ENCODE peak calls at places on chromosomes 2 and 18, in four cellular contexts. One of them, this sample, is unnamed.

GRCh38 chr2:237724811-237725478 is 73.6 kb upstream of the RBM44 start:
- DNase-seq in heart right ventricle: no peak
- DNase-seq in RWPE2: no peak
- DNase-seq in sigmoid colon: no peak
- DNase-seq in this sample: no peak

GRCh38 chr2:1600191-1601063 is 143.9 kb downstream of the PXDN start:
- DNase-seq in heart right ventricle: no peak
- DNase-seq in RWPE2: peak; percentile 28
- DNase-seq in sigmoid colon: no peak
- DNase-seq in this sample: no peak

GRCh38 chr2:54560146-54560881 is 104.2 kb downstream of the SPTBN1 start:
- DNase-seq in heart right ventricle: no peak
- DNase-seq in RWPE2: peak; percentile 65
- DNase-seq in sigmoid colon: peak; percentile 87
- DNase-seq in this sample: no peak

GRCh38 chr18:12007063-12007462 is 25.8 kb downstream of the IMPA2 start:
- DNase-seq in heart right ventricle: no peak
- DNase-seq in RWPE2: no peak
- DNase-seq in sigmoid colon: no peak
- DNase-seq in this sample: no peak

GRCh38 chr2:43225093-43225787 is 1.2 kb downstream of the ZFP36L2 start:
- DNase-seq in heart right ventricle: peak; percentile 55
- DNase-seq in RWPE2: peak; percentile 66
- DNase-seq in sigmoid colon: peak; percentile 87
- DNase-seq in this sample: peak; percentile 34

GRCh38 chr2:190431907-190432306 is 23.8 kb downstream of the MFSD6 start:
- DNase-seq in heart right ventricle: no peak
- DNase-seq in RWPE2: no peak
- DNase-seq in sigmoid colon: no peak
- DNase-seq in this sample: no peak

GRCh38 chr2:137829251-137829650 is 135.0 kb upstream of the HNMT start:
- DNase-seq in heart right ventricle: no peak
- DNase-seq in RWPE2: no peak
- DNase-seq in sigmoid colon: no peak
- DNase-seq in this sample: no peak

GRCh38 chr2:44131177-44131576 is 37.5 kb upstream of the PPM1B start:
- DNase-seq in heart right ventricle: no peak
- DNase-seq in RWPE2: no peak
- DNase-seq in sigmoid colon: no peak
- DNase-seq in this sample: no peak

GRCh38 chr2:230713331-230714121 is 884 bp downstream of the CAB39 start:
- DNase-seq in heart right ventricle: peak; percentile 39
- DNase-seq in RWPE2: no peak
- DNase-seq in sigmoid colon: peak; percentile 73
- DNase-seq in this sample: no peak

GRCh38 chr2:222919841-222920609 is 59.2 kb downstream of the ACSL3 start:
- DNase-seq in heart right ventricle: no peak
- DNase-seq in RWPE2: no peak
- DNase-seq in sigmoid colon: no peak
- DNase-seq in this sample: peak; percentile 88

GRCh38 chr2:229300814-229301213 is 29.7 kb upstream of the PID1 start:
- DNase-seq in heart right ventricle: no peak
- DNase-seq in RWPE2: no peak
- DNase-seq in sigmoid colon: no peak
- DNase-seq in this sample: no peak

GRCh38 chr2:201558232-201558631 is 85.1 kb downstream of the TMEM237 start:
- DNase-seq in heart right ventricle: no peak
- DNase-seq in RWPE2: no peak
- DNase-seq in sigmoid colon: no peak
- DNase-seq in this sample: no peak

GRCh38 chr2:178193496-178193822 is 853 bp upstream of the OSBPL6 start:
- DNase-seq in heart right ventricle: no peak
- DNase-seq in RWPE2: no peak
- DNase-seq in sigmoid colon: no peak
- DNase-seq in this sample: no peak

GRCh38 chr2:171807130-171807529 is 86.9 kb downstream of the SLC25A12 start:
- DNase-seq in heart right ventricle: no peak
- DNase-seq in RWPE2: no peak
- DNase-seq in sigmoid colon: no peak
- DNase-seq in this sample: peak; percentile 7

GRCh38 chr2:109028280-109028679 is 39.3 kb upstream of the EDAR start:
- DNase-seq in heart right ventricle: no peak
- DNase-seq in RWPE2: no peak
- DNase-seq in sigmoid colon: no peak
- DNase-seq in this sample: no peak

GRCh38 chr2:240252191-240252871 is 111.9 kb upstream of the OTOS start:
- DNase-seq in heart right ventricle: no peak
- DNase-seq in RWPE2: peak; percentile 45
- DNase-seq in sigmoid colon: peak; percentile 57
- DNase-seq in this sample: no peak

GRCh38 chr2:240347949-240348500 is 87.4 kb upstream of the GPC1 start:
- DNase-seq in heart right ventricle: no peak
- DNase-seq in RWPE2: no peak
- DNase-seq in sigmoid colon: peak; percentile 37
- DNase-seq in this sample: no peak

GRCh38 chr2:207141381-207141780 is 24.4 kb downstream of the KLF7 start:
- DNase-seq in heart right ventricle: no peak
- DNase-seq in RWPE2: no peak
- DNase-seq in sigmoid colon: no peak
- DNase-seq in this sample: no peak

GRCh38 chr2:11777066-11777782 is 30.8 kb downstream of the LPIN1 start:
- DNase-seq in heart right ventricle: no peak
- DNase-seq in RWPE2: no peak
- DNase-seq in sigmoid colon: peak; percentile 67
- DNase-seq in this sample: no peak

GRCh38 chr2:25341031-25341727 is 546 bp downstream of the DNMT3A start:
- DNase-seq in heart right ventricle: peak; percentile 51
- DNase-seq in RWPE2: no peak
- DNase-seq in sigmoid colon: no peak
- DNase-seq in this sample: no peak

GRCh38 chr2:20443276-20443920 is 3.5 kb upstream of the RHOB start:
- DNase-seq in heart right ventricle: no peak
- DNase-seq in RWPE2: no peak
- DNase-seq in sigmoid colon: peak; percentile 79
- DNase-seq in this sample: no peak

GRCh38 chr18:46333371-46334199 is 229.4 kb downstream of the HAUS1 start:
- DNase-seq in heart right ventricle: peak; percentile 64
- DNase-seq in RWPE2: peak; percentile 45
- DNase-seq in sigmoid colon: peak; percentile 56
- DNase-seq in this sample: no peak

GRCh38 chr2:112345030-112346027 is 69.9 kb downstream of the ZC3H6 start:
- DNase-seq in heart right ventricle: no peak
- DNase-seq in RWPE2: no peak
- DNase-seq in sigmoid colon: no peak
- DNase-seq in this sample: no peak

GRCh38 chr18:37261988-37262387 is 303.6 kb downstream of the CELF4 start:
- DNase-seq in heart right ventricle: no peak
- DNase-seq in RWPE2: peak; percentile 23
- DNase-seq in sigmoid colon: no peak
- DNase-seq in this sample: no peak

GRCh38 chr2:239042046-239042445 is 194.2 kb downstream of the TWIST2 start:
- DNase-seq in heart right ventricle: no peak
- DNase-seq in RWPE2: peak; percentile 24
- DNase-seq in sigmoid colon: peak; percentile 48
- DNase-seq in this sample: no peak

GRCh38 chr2:152347076-152347475 is 12.1 kb downstream of the FMNL2 start:
- DNase-seq in heart right ventricle: no peak
- DNase-seq in RWPE2: no peak
- DNase-seq in sigmoid colon: no peak
- DNase-seq in this sample: peak; percentile 74

GRCh38 chr2:179990676-179991317 is 16.3 kb downstream of the CWC22 start:
- DNase-seq in heart right ventricle: no peak
- DNase-seq in RWPE2: no peak
- DNase-seq in sigmoid colon: no peak
- DNase-seq in this sample: no peak

GRCh38 chr2:179987916-179988315 is 19.2 kb downstream of the CWC22 start:
- DNase-seq in heart right ventricle: no peak
- DNase-seq in RWPE2: no peak
- DNase-seq in sigmoid colon: no peak
- DNase-seq in this sample: no peak

GRCh38 chr2:179983250-179983932 is 23.7 kb downstream of the CWC22 start:
- DNase-seq in heart right ventricle: no peak
- DNase-seq in RWPE2: no peak
- DNase-seq in sigmoid colon: no peak
- DNase-seq in this sample: no peak

GRCh38 chr2:179981085-179981484 is 26.0 kb downstream of the CWC22 start:
- DNase-seq in heart right ventricle: no peak
- DNase-seq in RWPE2: no peak
- DNase-seq in sigmoid colon: no peak
- DNase-seq in this sample: peak; percentile 6

GRCh38 chr2:179985163-179985820 is 21.8 kb downstream of the CWC22 start:
- DNase-seq in heart right ventricle: no peak
- DNase-seq in RWPE2: no peak
- DNase-seq in sigmoid colon: no peak
- DNase-seq in this sample: peak; percentile 14
- H3K36me3 ChIP-seq in heart right ventricle: peaks cover 23% of the 10 kb centered on the region
- H3K36me3 ChIP-seq in RWPE2: peaks cover 83% of the 10 kb centered on the region
- H3K36me3 ChIP-seq in sigmoid colon: peaks cover 24% of the 10 kb centered on the region
- H3K36me3 ChIP-seq in this sample: peaks cover 15% of the 10 kb centered on the region

DNA sequence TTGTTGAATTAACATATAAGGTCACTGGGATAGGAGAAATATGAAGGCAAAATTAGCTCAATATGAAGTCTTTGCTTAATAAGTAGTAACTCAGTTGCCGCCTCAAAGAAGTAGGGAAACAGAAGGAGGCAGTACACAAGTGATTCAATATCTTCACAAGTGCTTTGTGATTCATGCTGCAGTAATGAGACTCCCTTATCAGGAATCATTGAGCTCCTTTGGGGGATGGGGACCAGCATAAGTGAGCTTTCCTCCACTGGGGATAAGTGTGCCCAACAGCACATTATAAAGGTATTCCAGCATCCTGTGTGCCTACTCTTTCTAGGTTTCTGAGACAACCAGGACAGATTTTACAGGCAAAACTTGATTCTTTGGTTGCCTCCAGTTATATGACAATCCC is 323.4 kb upstream of the UBE2E3 start:
- DNase-seq in heart right ventricle: no peak
- DNase-seq in RWPE2: no peak
- DNase-seq in sigmoid colon: no peak
- DNase-seq in this sample: peak; percentile 67
- TF ChIP-seq CTCF in heart right ventricle: no peak
- TF ChIP-seq CTCF in RWPE2: no peak
- TF ChIP-seq CTCF in sigmoid colon: no peak
- TF ChIP-seq CTCF in this sample: no peak

GRCh38 chr18:14285053-14285452 is 152.8 kb upstream of the ZNF519 start:
- DNase-seq in heart right ventricle: no peak
- DNase-seq in RWPE2: no peak
- DNase-seq in sigmoid colon: no peak
- DNase-seq in this sample: no peak
- H3K36me3 ChIP-seq in heart right ventricle: no peaks in the 10 kb centered on the region
- H3K36me3 ChIP-seq in RWPE2: no peaks in the 10 kb centered on the region
- H3K36me3 ChIP-seq in sigmoid colon: no peaks in the 10 kb centered on the region
- H3K36me3 ChIP-seq in this sample: no peaks in the 10 kb centered on the region

GRCh38 chr2:157443090-157443489 is 799 bp downstream of the CYTIP start:
- DNase-seq in heart right ventricle: no peak
- DNase-seq in RWPE2: no peak
- DNase-seq in sigmoid colon: no peak
- DNase-seq in this sample: no peak

GRCh38 chr2:157442136-157442535 is 1.8 kb downstream of the CYTIP start:
- DNase-seq in heart right ventricle: no peak
- DNase-seq in RWPE2: no peak
- DNase-seq in sigmoid colon: no peak
- DNase-seq in this sample: no peak

GRCh38 chr2:157444643-157445040 is 753 bp upstream of the CYTIP start:
- DNase-seq in heart right ventricle: no peak
- DNase-seq in RWPE2: no peak
- DNase-seq in sigmoid colon: no peak
- DNase-seq in this sample: no peak

GRCh38 chr2:157442636-157443035 is 1.3 kb downstream of the CYTIP start:
- DNase-seq in heart right ventricle: no peak
- DNase-seq in RWPE2: no peak
- DNase-seq in sigmoid colon: no peak
- DNase-seq in this sample: no peak

DNA sequence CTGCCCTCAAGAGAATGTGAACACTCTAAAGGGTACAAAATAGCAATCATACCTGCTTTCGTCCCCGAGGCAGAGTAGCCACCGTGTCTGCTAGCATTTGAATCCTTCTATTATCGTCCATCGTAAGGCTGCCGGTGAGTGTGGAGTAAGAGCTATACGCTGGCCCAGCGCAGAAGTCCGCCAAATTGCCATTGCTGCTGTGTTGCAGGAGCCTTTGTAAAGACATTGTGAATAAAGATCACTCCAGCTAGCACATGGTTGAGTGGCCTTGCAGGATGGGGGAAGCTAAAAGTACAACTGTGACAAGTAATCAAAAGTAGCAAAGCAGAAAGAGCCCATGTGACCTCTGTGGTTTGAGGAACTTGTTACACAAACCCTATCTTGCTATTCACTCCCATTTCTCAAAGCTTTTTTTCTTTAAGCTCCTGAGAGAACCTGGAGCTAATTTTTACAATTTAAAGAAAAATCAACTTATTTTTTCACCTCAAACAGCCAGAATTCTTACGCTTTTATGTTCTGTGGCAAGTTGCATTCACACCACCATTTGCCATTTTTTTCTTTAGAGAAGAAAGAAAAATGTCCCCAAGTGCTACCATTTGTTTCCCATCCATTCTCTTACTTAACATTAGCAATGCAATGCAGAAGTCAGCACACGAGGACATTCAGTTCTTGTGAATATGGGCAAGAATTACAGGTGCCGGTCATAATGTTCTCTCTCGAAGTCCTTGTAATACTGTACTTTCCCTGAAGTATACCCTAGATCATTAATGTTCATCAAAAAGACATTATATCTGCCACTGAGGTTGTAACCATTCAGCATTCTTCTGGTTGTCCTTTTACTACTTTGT is at the start of gene CYTIP:
- DNase-seq in heart right ventricle: no peak
- DNase-seq in RWPE2: no peak
- DNase-seq in sigmoid colon: no peak
- DNase-seq in this sample: no peak
- TF ChIP-seq CTCF in heart right ventricle: no peak
- TF ChIP-seq CTCF in RWPE2: no peak
- TF ChIP-seq CTCF in sigmoid colon: no peak
- TF ChIP-seq CTCF in this sample: no peak

GRCh38 chr18:79707239-79707638 is 27.6 kb downstream of the CTDP1 start:
- DNase-seq in heart right ventricle: no peak
- DNase-seq in RWPE2: no peak
- DNase-seq in sigmoid colon: no peak
- DNase-seq in this sample: no peak
- H3K36me3 ChIP-seq in heart right ventricle: peaks cover 21% of the 10 kb centered on the region
- H3K36me3 ChIP-seq in RWPE2: peaks cover 32% of the 10 kb centered on the region
- H3K36me3 ChIP-seq in sigmoid colon: peaks cover 23% of the 10 kb centered on the region
- H3K36me3 ChIP-seq in this sample: peaks cover 28% of the 10 kb centered on the region